ENCODE peak calls at places on chromosomes 3 and 15, in five cellular contexts. One of them, this sample, is unnamed.

GRCh38 chr3:14234197-14235002 is 55.8 kb downstream of the LSM3 start:
- DNase-seq in C1 segment of cervical spinal cord: no peak
- DNase-seq in NCI-H1436: no peak
- DNase-seq in mammary epithelial cell: peak
- DNase-seq in bronchial epithelial cell: peak
- DNase-seq in this sample: peak

GRCh38 chr3:183388213-183388612 is 40.2 kb downstream of the MCF2L2 start:
- DNase-seq in C1 segment of cervical spinal cord: no peak
- DNase-seq in bronchial epithelial cell: no peak
- DNase-seq in NCI-H1436: no peak
- DNase-seq in mammary epithelial cell: no peak
- DNase-seq in this sample: no peak

GRCh38 chr3:156180077-156180476 is 59.7 kb downstream of the KCNAB1 start:
- DNase-seq in NCI-H1436: no peak
- DNase-seq in mammary epithelial cell: peak
- DNase-seq in C1 segment of cervical spinal cord: no peak
- DNase-seq in bronchial epithelial cell: peak
- DNase-seq in this sample: peak

GRCh38 chr3:94065819-94066218 is 3.0 kb downstream of the NSUN3 start:
- DNase-seq in mammary epithelial cell: no peak
- DNase-seq in C1 segment of cervical spinal cord: no peak
- DNase-seq in bronchial epithelial cell: no peak
- DNase-seq in NCI-H1436: no peak
- DNase-seq in this sample: no peak

GRCh38 chr3:14410501-14411165 is 8.2 kb downstream of the SLC6A6 start:
- DNase-seq in C1 segment of cervical spinal cord: no peak
- DNase-seq in mammary epithelial cell: peak
- DNase-seq in NCI-H1436: no peak
- DNase-seq in bronchial epithelial cell: peak
- DNase-seq in this sample: peak

GRCh38 chr3:106215047-106215446 is 346.2 kb upstream of the CBLB start:
- DNase-seq in bronchial epithelial cell: no peak
- DNase-seq in C1 segment of cervical spinal cord: no peak
- DNase-seq in mammary epithelial cell: no peak
- DNase-seq in NCI-H1436: no peak
- DNase-seq in this sample: no peak

GRCh38 chr15:92011611-92012367 is 158.3 kb downstream of the SLCO3A1 start:
- DNase-seq in mammary epithelial cell: peak
- DNase-seq in bronchial epithelial cell: peak
- DNase-seq in NCI-H1436: peak
- DNase-seq in C1 segment of cervical spinal cord: no peak
- DNase-seq in this sample: peak

GRCh38 chr3:185561374-185561943 is 9.1 kb upstream of the LIPH start:
- DNase-seq in bronchial epithelial cell: no peak
- DNase-seq in C1 segment of cervical spinal cord: no peak
- DNase-seq in mammary epithelial cell: no peak
- DNase-seq in NCI-H1436: no peak
- DNase-seq in this sample: no peak

GRCh38 chr3:49124991-49125670 is 4.5 kb upstream of the USP19 start:
- DNase-seq in mammary epithelial cell: no peak
- DNase-seq in bronchial epithelial cell: no peak
- DNase-seq in NCI-H1436: no peak
- DNase-seq in C1 segment of cervical spinal cord: no peak
- DNase-seq in this sample: peak

GRCh38 chr3:187293977-187294376 is 2.4 kb upstream of the MASP1 start:
- DNase-seq in mammary epithelial cell: no peak
- DNase-seq in NCI-H1436: no peak
- DNase-seq in C1 segment of cervical spinal cord: no peak
- DNase-seq in bronchial epithelial cell: no peak
- DNase-seq in this sample: no peak

GRCh38 chr3:74752290-74752689 is 137.8 kb upstream of the CNTN3 start:
- DNase-seq in C1 segment of cervical spinal cord: no peak
- DNase-seq in NCI-H1436: no peak
- DNase-seq in mammary epithelial cell: no peak
- DNase-seq in bronchial epithelial cell: no peak
- DNase-seq in this sample: no peak

GRCh38 chr3:52509753-52510328 is 14.7 kb downstream of the STAB1 start:
- DNase-seq in NCI-H1436: no peak
- DNase-seq in mammary epithelial cell: no peak
- DNase-seq in bronchial epithelial cell: no peak
- DNase-seq in C1 segment of cervical spinal cord: no peak
- DNase-seq in this sample: no peak

GRCh38 chr3:127889461-127889863 is 25.6 kb upstream of the KBTBD12 start:
- DNase-seq in bronchial epithelial cell: peak
- DNase-seq in mammary epithelial cell: peak
- DNase-seq in NCI-H1436: no peak
- DNase-seq in C1 segment of cervical spinal cord: no peak
- DNase-seq in this sample: no peak

GRCh38 chr15:31366169-31366734 is 39.6 kb downstream of the KLF13 start:
- DNase-seq in NCI-H1436: no peak
- DNase-seq in C1 segment of cervical spinal cord: no peak
- DNase-seq in mammary epithelial cell: peak
- DNase-seq in bronchial epithelial cell: no peak
- DNase-seq in this sample: no peak

GRCh38 chr3:98777801-98778220 is 14.7 kb downstream of the ST3GAL6 start:
- DNase-seq in NCI-H1436: no peak
- DNase-seq in bronchial epithelial cell: peak
- DNase-seq in C1 segment of cervical spinal cord: no peak
- DNase-seq in mammary epithelial cell: peak
- DNase-seq in this sample: peak

GRCh38 chr3:171694888-171695287 is 115.4 kb downstream of the PLD1 start:
- DNase-seq in mammary epithelial cell: no peak
- DNase-seq in bronchial epithelial cell: no peak
- DNase-seq in NCI-H1436: no peak
- DNase-seq in C1 segment of cervical spinal cord: no peak
- DNase-seq in this sample: no peak

GRCh38 chr15:59993950-59994401 is 10.1 kb upstream of the FOXB1 start:
- DNase-seq in mammary epithelial cell: no peak
- DNase-seq in C1 segment of cervical spinal cord: no peak
- DNase-seq in bronchial epithelial cell: no peak
- DNase-seq in NCI-H1436: no peak
- DNase-seq in this sample: no peak

GRCh38 chr15:56821721-56822425 is 88.6 kb upstream of the ZNF280D start:
- DNase-seq in mammary epithelial cell: peak
- DNase-seq in C1 segment of cervical spinal cord: peak
- DNase-seq in bronchial epithelial cell: peak
- DNase-seq in NCI-H1436: peak
- DNase-seq in this sample: peak

GRCh38 chr15:64930778-64931240 is 19.1 kb downstream of the ANKDD1A start:
- DNase-seq in C1 segment of cervical spinal cord: no peak
- DNase-seq in NCI-H1436: no peak
- DNase-seq in bronchial epithelial cell: no peak
- DNase-seq in mammary epithelial cell: no peak
- DNase-seq in this sample: no peak

GRCh38 chr15:25939122-25939521 is 76.0 kb upstream of the ATP10A start:
- DNase-seq in bronchial epithelial cell: no peak
- DNase-seq in NCI-H1436: no peak
- DNase-seq in C1 segment of cervical spinal cord: no peak
- DNase-seq in mammary epithelial cell: no peak
- DNase-seq in this sample: no peak

GRCh38 chr3:170317954-170318353 is 39.6 kb upstream of the SKIL start:
- DNase-seq in bronchial epithelial cell: no peak
- DNase-seq in mammary epithelial cell: no peak
- DNase-seq in NCI-H1436: no peak
- DNase-seq in C1 segment of cervical spinal cord: no peak
- DNase-seq in this sample: no peak

GRCh38 chr15:32873292-32874114 is 155.7 kb downstream of the GREM1 start:
- DNase-seq in C1 segment of cervical spinal cord: no peak
- DNase-seq in mammary epithelial cell: no peak
- DNase-seq in bronchial epithelial cell: no peak
- DNase-seq in NCI-H1436: no peak
- DNase-seq in this sample: peak

GRCh38 chr15:40239671-40240618 is 1.1 kb downstream of the PAK6 start:
- DNase-seq in mammary epithelial cell: peak
- DNase-seq in bronchial epithelial cell: peak
- DNase-seq in C1 segment of cervical spinal cord: no peak
- DNase-seq in NCI-H1436: no peak
- DNase-seq in this sample: peak

GRCh38 chr15:51203797-51204196 is 109.1 kb upstream of the TNFAIP8L3 start:
- DNase-seq in NCI-H1436: no peak
- DNase-seq in mammary epithelial cell: peak
- DNase-seq in bronchial epithelial cell: peak
- DNase-seq in C1 segment of cervical spinal cord: no peak
- DNase-seq in this sample: peak

GRCh38 chr3:184578822-184579221 is 17.2 kb downstream of the EPHB3 start:
- DNase-seq in bronchial epithelial cell: no peak
- DNase-seq in NCI-H1436: no peak
- DNase-seq in mammary epithelial cell: peak
- DNase-seq in C1 segment of cervical spinal cord: no peak
- DNase-seq in this sample: no peak

GRCh38 chr3:197397812-197398211 is 99.4 kb upstream of the DLG1 start:
- DNase-seq in mammary epithelial cell: no peak
- DNase-seq in bronchial epithelial cell: no peak
- DNase-seq in NCI-H1436: no peak
- DNase-seq in C1 segment of cervical spinal cord: no peak
- DNase-seq in this sample: no peak

GRCh38 chr15:61499371-61499770 is 270.3 kb upstream of the RORA start:
- DNase-seq in C1 segment of cervical spinal cord: no peak
- DNase-seq in NCI-H1436: no peak
- DNase-seq in bronchial epithelial cell: no peak
- DNase-seq in mammary epithelial cell: no peak
- DNase-seq in this sample: no peak

This sample was measured in PC-3.